ENCODE peak calls at places on chromosome 6, in five cellular contexts. One of them, this sample, is unnamed.

GRCh38 chr6:163565140-163565539 is 150.6 kb downstream of the QKI start:
- DNase-seq in effector memory CD4-positive, alpha-beta T cell: no peak
- DNase-seq in mammary epithelial cell: no peak
- DNase-seq in left ventricle myocardium inferior: no peak
- DNase-seq in brain microvascular endothelial cell: peak; percentile 60
- DNase-seq in this sample: no peak

GRCh38 chr6:43739642-43740091 is 30.3 kb upstream of the VEGFA start:
- DNase-seq in effector memory CD4-positive, alpha-beta T cell: no peak
- DNase-seq in mammary epithelial cell: no peak
- DNase-seq in left ventricle myocardium inferior: no peak
- DNase-seq in brain microvascular endothelial cell: no peak
- DNase-seq in this sample: no peak

GRCh38 chr6:35973670-35974222 is 50.7 kb downstream of the SLC26A8 start:
- DNase-seq in effector memory CD4-positive, alpha-beta T cell: no peak
- DNase-seq in mammary epithelial cell: no peak
- DNase-seq in left ventricle myocardium inferior: no peak
- DNase-seq in brain microvascular endothelial cell: no peak
- DNase-seq in this sample: no peak

GRCh38 chr6:166258854-166259276 is 49.3 kb downstream of the PRR18 start:
- DNase-seq in effector memory CD4-positive, alpha-beta T cell: peak; percentile 43
- DNase-seq in mammary epithelial cell: no peak
- DNase-seq in left ventricle myocardium inferior: no peak
- DNase-seq in brain microvascular endothelial cell: no peak
- DNase-seq in this sample: no peak

GRCh38 chr6:130359736-130360135 is 6.1 kb upstream of the TMEM200A start:
- DNase-seq in effector memory CD4-positive, alpha-beta T cell: no peak
- DNase-seq in mammary epithelial cell: peak; percentile 17
- DNase-seq in left ventricle myocardium inferior: no peak
- DNase-seq in brain microvascular endothelial cell: no peak
- DNase-seq in this sample: peak; percentile 37

GRCh38 chr6:40569162-40569920 is 17.8 kb downstream of the LRFN2 start:
- DNase-seq in effector memory CD4-positive, alpha-beta T cell: no peak
- DNase-seq in mammary epithelial cell: no peak
- DNase-seq in left ventricle myocardium inferior: no peak
- DNase-seq in brain microvascular endothelial cell: no peak
- DNase-seq in this sample: no peak

GRCh38 chr6:27650620-27651370 is 177.9 kb upstream of the ZNF184 start:
- DNase-seq in effector memory CD4-positive, alpha-beta T cell: no peak
- DNase-seq in mammary epithelial cell: peak; percentile 74
- DNase-seq in left ventricle myocardium inferior: no peak
- DNase-seq in brain microvascular endothelial cell: peak; percentile 86
- DNase-seq in this sample: no peak

GRCh38 chr6:81842254-81842653 is 89.8 kb upstream of the TENT5A start:
- DNase-seq in effector memory CD4-positive, alpha-beta T cell: no peak
- DNase-seq in mammary epithelial cell: no peak
- DNase-seq in left ventricle myocardium inferior: no peak
- DNase-seq in brain microvascular endothelial cell: no peak
- DNase-seq in this sample: no peak

GRCh38 chr6:32462609-32463008 is 22.9 kb downstream of the HLA-DRA start:
- DNase-seq in effector memory CD4-positive, alpha-beta T cell: no peak
- DNase-seq in mammary epithelial cell: peak; percentile 5
- DNase-seq in left ventricle myocardium inferior: no peak
- DNase-seq in brain microvascular endothelial cell: no peak
- DNase-seq in this sample: no peak

GRCh38 chr6:16752206-16752867 is 8.9 kb downstream of the ATXN1 start:
- DNase-seq in effector memory CD4-positive, alpha-beta T cell: no peak
- DNase-seq in mammary epithelial cell: peak; percentile 88
- DNase-seq in left ventricle myocardium inferior: no peak
- DNase-seq in brain microvascular endothelial cell: peak; percentile 78
- DNase-seq in this sample: no peak

GRCh38 chr6:21402368-21402767 is 191.2 kb upstream of the SOX4 start:
- DNase-seq in effector memory CD4-positive, alpha-beta T cell: no peak
- DNase-seq in mammary epithelial cell: peak; percentile 23
- DNase-seq in left ventricle myocardium inferior: no peak
- DNase-seq in brain microvascular endothelial cell: no peak
- DNase-seq in this sample: no peak

GRCh38 chr6:161164182-161164625 is 109.7 kb downstream of the AGPAT4 start:
- DNase-seq in effector memory CD4-positive, alpha-beta T cell: no peak
- DNase-seq in mammary epithelial cell: no peak
- DNase-seq in left ventricle myocardium inferior: no peak
- DNase-seq in brain microvascular endothelial cell: no peak
- DNase-seq in this sample: no peak

GRCh38 chr6:105900120-105900937 is 185.8 kb upstream of the PRDM1 start:
- DNase-seq in effector memory CD4-positive, alpha-beta T cell: no peak
- DNase-seq in mammary epithelial cell: peak; percentile 71
- DNase-seq in left ventricle myocardium inferior: no peak
- DNase-seq in brain microvascular endothelial cell: peak; percentile 18
- DNase-seq in this sample: no peak

GRCh38 chr6:4174042-4174441 is 38.7 kb upstream of the ECI2 start:
- DNase-seq in effector memory CD4-positive, alpha-beta T cell: no peak
- DNase-seq in mammary epithelial cell: no peak
- DNase-seq in left ventricle myocardium inferior: no peak
- DNase-seq in brain microvascular endothelial cell: no peak
- DNase-seq in this sample: no peak

GRCh38 chr6:90256698-90257485 is 39.8 kb downstream of the BACH2 start:
- DNase-seq in effector memory CD4-positive, alpha-beta T cell: peak; percentile 17
- DNase-seq in mammary epithelial cell: peak; percentile 71
- DNase-seq in left ventricle myocardium inferior: no peak
- DNase-seq in brain microvascular endothelial cell: peak; percentile 65
- DNase-seq in this sample: peak; percentile 20

GRCh38 chr6:139577124-139577800 is 202.8 kb upstream of the CITED2 start:
- DNase-seq in effector memory CD4-positive, alpha-beta T cell: no peak
- DNase-seq in mammary epithelial cell: peak; percentile 21
- DNase-seq in left ventricle myocardium inferior: no peak
- DNase-seq in brain microvascular endothelial cell: no peak
- DNase-seq in this sample: no peak

GRCh38 chr6:2942916-2943563 is 28.3 kb downstream of the SERPINB6 start:
- DNase-seq in effector memory CD4-positive, alpha-beta T cell: no peak
- DNase-seq in mammary epithelial cell: no peak
- DNase-seq in left ventricle myocardium inferior: no peak
- DNase-seq in brain microvascular endothelial cell: no peak
- DNase-seq in this sample: no peak

GRCh38 chr6:55670850-55671413 is 91.9 kb upstream of the HMGCLL1 start:
- DNase-seq in effector memory CD4-positive, alpha-beta T cell: no peak
- DNase-seq in mammary epithelial cell: no peak
- DNase-seq in left ventricle myocardium inferior: no peak
- DNase-seq in brain microvascular endothelial cell: no peak
- DNase-seq in this sample: no peak

GRCh38 chr6:144158133-144158532 is 7.8 kb downstream of the STX11 start:
- DNase-seq in effector memory CD4-positive, alpha-beta T cell: no peak
- DNase-seq in mammary epithelial cell: peak; percentile 46
- DNase-seq in left ventricle myocardium inferior: peak; percentile 47
- DNase-seq in brain microvascular endothelial cell: peak; percentile 94
- DNase-seq in this sample: no peak

GRCh38 chr6:160260283-160261119 is 1.9 kb upstream of the SLC22A2 start:
- DNase-seq in effector memory CD4-positive, alpha-beta T cell: no peak
- DNase-seq in mammary epithelial cell: peak; percentile 71
- DNase-seq in left ventricle myocardium inferior: no peak
- DNase-seq in brain microvascular endothelial cell: no peak
- DNase-seq in this sample: no peak

GRCh38 chr6:127302728-127303675 is 36.3 kb downstream of the RNF146 start:
- DNase-seq in effector memory CD4-positive, alpha-beta T cell: peak; percentile 19
- DNase-seq in mammary epithelial cell: peak; percentile 33
- DNase-seq in left ventricle myocardium inferior: no peak
- DNase-seq in brain microvascular endothelial cell: peak; percentile 60
- DNase-seq in this sample: no peak

GRCh38 chr6:156850356-156850755 is 73.2 kb downstream of the ARID1B start:
- DNase-seq in effector memory CD4-positive, alpha-beta T cell: no peak
- DNase-seq in mammary epithelial cell: no peak
- DNase-seq in left ventricle myocardium inferior: no peak
- DNase-seq in brain microvascular endothelial cell: no peak
- DNase-seq in this sample: no peak

GRCh38 chr6:84897874-84898635 is 133.7 kb upstream of the TBX18 start:
- DNase-seq in effector memory CD4-positive, alpha-beta T cell: no peak
- DNase-seq in mammary epithelial cell: peak; percentile 48
- DNase-seq in left ventricle myocardium inferior: no peak
- DNase-seq in brain microvascular endothelial cell: peak; percentile 47
- DNase-seq in this sample: peak; percentile 12

GRCh38 chr6:129663531-129663930 is 46.4 kb downstream of the ARHGAP18 start:
- DNase-seq in effector memory CD4-positive, alpha-beta T cell: no peak
- DNase-seq in mammary epithelial cell: no peak
- DNase-seq in left ventricle myocardium inferior: no peak
- DNase-seq in brain microvascular endothelial cell: no peak
- DNase-seq in this sample: no peak

GRCh38 chr6:27565839-27566779 is 93.2 kb upstream of the ZNF184 start:
- DNase-seq in effector memory CD4-positive, alpha-beta T cell: no peak
- DNase-seq in mammary epithelial cell: no peak
- DNase-seq in left ventricle myocardium inferior: no peak
- DNase-seq in brain microvascular endothelial cell: no peak
- DNase-seq in this sample: no peak

GRCh38 chr6:120938876-120939231 is 395.4 kb downstream of the TBC1D32 start:
- DNase-seq in effector memory CD4-positive, alpha-beta T cell: no peak
- DNase-seq in mammary epithelial cell: no peak
- DNase-seq in left ventricle myocardium inferior: no peak
- DNase-seq in brain microvascular endothelial cell: no peak
- DNase-seq in this sample: no peak

GRCh38 chr6:20402181-20403079 is 751 bp downstream of the E2F3 start:
- DNase-seq in effector memory CD4-positive, alpha-beta T cell: peak; percentile 15
- DNase-seq in mammary epithelial cell: peak; percentile 48
- DNase-seq in left ventricle myocardium inferior: peak; percentile 37
- DNase-seq in brain microvascular endothelial cell: no peak
- DNase-seq in this sample: no peak

GRCh38 chr6:62323818-62324217 is 37.8 kb upstream of the KHDRBS2 start:
- DNase-seq in effector memory CD4-positive, alpha-beta T cell: no peak
- DNase-seq in mammary epithelial cell: no peak
- DNase-seq in left ventricle myocardium inferior: no peak
- DNase-seq in brain microvascular endothelial cell: no peak
- DNase-seq in this sample: no peak

GRCh38 chr6:146892613-146893401 is 294.0 kb downstream of the ADGB start:
- DNase-seq in effector memory CD4-positive, alpha-beta T cell: no peak
- DNase-seq in mammary epithelial cell: peak; percentile 34
- DNase-seq in left ventricle myocardium inferior: no peak
- DNase-seq in brain microvascular endothelial cell: peak; percentile 68
- DNase-seq in this sample: no peak

GRCh38 chr6:11062715-11063114 is 18.6 kb upstream of the ELOVL2 start:
- DNase-seq in effector memory CD4-positive, alpha-beta T cell: no peak
- DNase-seq in mammary epithelial cell: no peak
- DNase-seq in left ventricle myocardium inferior: no peak
- DNase-seq in brain microvascular endothelial cell: no peak
- DNase-seq in this sample: no peak

GRCh38 chr6:45746046-45746445 is 269.6 kb downstream of the CLIC5 start:
- DNase-seq in effector memory CD4-positive, alpha-beta T cell: no peak
- DNase-seq in mammary epithelial cell: peak; percentile 42
- DNase-seq in left ventricle myocardium inferior: no peak
- DNase-seq in brain microvascular endothelial cell: peak; percentile 24
- DNase-seq in this sample: peak; percentile 60

GRCh38 chr6:162443101-162443500 is 284.5 kb downstream of the PRKN start:
- DNase-seq in effector memory CD4-positive, alpha-beta T cell: no peak
- DNase-seq in mammary epithelial cell: no peak
- DNase-seq in left ventricle myocardium inferior: no peak
- DNase-seq in brain microvascular endothelial cell: no peak
- DNase-seq in this sample: no peak

GRCh38 chr6:157272866-157273755 is 50.2 kb downstream of the TMEM242 start:
- DNase-seq in effector memory CD4-positive, alpha-beta T cell: no peak
- DNase-seq in mammary epithelial cell: no peak
- DNase-seq in left ventricle myocardium inferior: no peak
- DNase-seq in brain microvascular endothelial cell: no peak
- DNase-seq in this sample: no peak

GRCh38 chr6:132490024-132490423 is 22.9 kb downstream of the STX7 start:
- DNase-seq in effector memory CD4-positive, alpha-beta T cell: no peak
- DNase-seq in mammary epithelial cell: no peak
- DNase-seq in left ventricle myocardium inferior: no peak
- DNase-seq in brain microvascular endothelial cell: no peak
- DNase-seq in this sample: no peak
- H3K27ac ChIP-seq in effector memory CD4-positive, alpha-beta T cell: no peak overlapping the region
- H3K27ac ChIP-seq in mammary epithelial cell: no peak overlapping the region
- H3K27ac ChIP-seq in left ventricle myocardium inferior: peak overlapping the region; percentile 61
- H3K27ac ChIP-seq in brain microvascular endothelial cell: no peak overlapping the region
- H3K27ac ChIP-seq in this sample: no peak overlapping the region

GRCh38 chr6:149483302-149483701 is 1.5 kb downstream of the ZC3H12D start:
- DNase-seq in effector memory CD4-positive, alpha-beta T cell: no peak
- DNase-seq in mammary epithelial cell: no peak
- DNase-seq in left ventricle myocardium inferior: no peak
- DNase-seq in brain microvascular endothelial cell: no peak
- DNase-seq in this sample: no peak
- H3K27ac ChIP-seq in effector memory CD4-positive, alpha-beta T cell: peak overlapping the region; percentile 98
- H3K27ac ChIP-seq in mammary epithelial cell: no peak overlapping the region
- H3K27ac ChIP-seq in left ventricle myocardium inferior: peak overlapping the region; percentile 88
- H3K27ac ChIP-seq in brain microvascular endothelial cell: no peak overlapping the region
- H3K27ac ChIP-seq in this sample: no peak overlapping the region

DNA sequence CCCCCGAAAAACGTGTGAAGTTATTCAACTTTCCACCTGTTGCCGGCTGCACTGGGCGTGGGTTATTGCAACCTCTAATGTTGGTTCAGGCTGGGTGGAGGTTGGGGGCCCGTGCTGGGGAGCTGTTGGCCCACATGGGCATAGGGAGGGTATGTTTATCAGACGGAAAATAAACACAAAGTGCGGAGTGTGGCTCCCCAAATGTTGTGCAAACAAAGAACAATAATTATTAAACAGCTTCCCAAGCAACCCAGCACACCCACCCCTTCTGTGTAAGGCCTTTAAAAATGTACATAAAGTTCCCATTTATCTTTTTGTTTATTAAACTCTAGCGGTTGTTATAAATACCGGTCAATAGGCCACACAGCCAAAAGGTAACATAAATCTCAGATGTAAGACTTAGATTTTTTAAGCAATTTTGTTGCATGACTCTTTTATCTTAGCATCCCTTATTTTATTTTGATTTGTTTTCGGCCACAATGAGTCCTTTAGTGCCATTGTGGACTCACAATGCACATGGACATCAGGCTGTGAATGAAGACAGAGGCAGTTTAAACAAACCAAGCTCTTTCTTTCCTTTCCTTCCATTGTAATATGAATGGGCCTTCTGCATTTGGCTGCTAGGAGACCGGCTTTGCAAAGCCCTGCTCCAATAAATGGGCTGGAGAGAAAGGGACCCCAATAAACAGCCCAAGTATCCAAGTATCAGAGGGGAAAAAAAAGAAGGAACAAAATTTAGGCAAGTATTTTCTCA is 6.9 kb upstream of the DLL1 start:
- DNase-seq in effector memory CD4-positive, alpha-beta T cell: no peak
- DNase-seq in mammary epithelial cell: no peak
- DNase-seq in left ventricle myocardium inferior: no peak
- DNase-seq in brain microvascular endothelial cell: no peak
- DNase-seq in this sample: no peak
- H3K27ac ChIP-seq in effector memory CD4-positive, alpha-beta T cell: no peak overlapping the region
- H3K27ac ChIP-seq in mammary epithelial cell: no peak overlapping the region
- H3K27ac ChIP-seq in left ventricle myocardium inferior: no peak overlapping the region
- H3K27ac ChIP-seq in brain microvascular endothelial cell: no peak overlapping the region
- H3K27ac ChIP-seq in this sample: no peak overlapping the region

GRCh38 chr6:119035459-119035858 is 43.0 kb downstream of the FAM184A start:
- DNase-seq in effector memory CD4-positive, alpha-beta T cell: no peak
- DNase-seq in mammary epithelial cell: no peak
- DNase-seq in left ventricle myocardium inferior: no peak
- DNase-seq in brain microvascular endothelial cell: no peak
- DNase-seq in this sample: no peak

GRCh38 chr6:119037264-119037663 is 41.2 kb downstream of the FAM184A start:
- DNase-seq in effector memory CD4-positive, alpha-beta T cell: no peak
- DNase-seq in mammary epithelial cell: no peak
- DNase-seq in left ventricle myocardium inferior: no peak
- DNase-seq in brain microvascular endothelial cell: no peak
- DNase-seq in this sample: no peak

GRCh38 chr6:119034827-119035458 is 43.5 kb downstream of the FAM184A start:
- DNase-seq in effector memory CD4-positive, alpha-beta T cell: no peak
- DNase-seq in mammary epithelial cell: no peak
- DNase-seq in left ventricle myocardium inferior: no peak
- DNase-seq in brain microvascular endothelial cell: no peak
- DNase-seq in this sample: no peak

GRCh38 chr6:119037941-119038623 is 40.4 kb downstream of the FAM184A start:
- DNase-seq in effector memory CD4-positive, alpha-beta T cell: no peak
- DNase-seq in mammary epithelial cell: no peak
- DNase-seq in left ventricle myocardium inferior: no peak
- DNase-seq in brain microvascular endothelial cell: no peak
- DNase-seq in this sample: no peak

GRCh38 chr6:119036076-119036475 is 42.4 kb downstream of the FAM184A start:
- DNase-seq in effector memory CD4-positive, alpha-beta T cell: no peak
- DNase-seq in mammary epithelial cell: no peak
- DNase-seq in left ventricle myocardium inferior: no peak
- DNase-seq in brain microvascular endothelial cell: no peak
- DNase-seq in this sample: no peak
- H3K27ac ChIP-seq in effector memory CD4-positive, alpha-beta T cell: no peak overlapping the region
- H3K27ac ChIP-seq in mammary epithelial cell: no peak overlapping the region
- H3K27ac ChIP-seq in left ventricle myocardium inferior: no peak overlapping the region
- H3K27ac ChIP-seq in brain microvascular endothelial cell: no peak overlapping the region
- H3K27ac ChIP-seq in this sample: no peak overlapping the region